ENCODE peak calls at places on chromosomes 2 and 18, in seven cellular contexts. One of them, this sample, is unnamed. For H3K27me3, the result is how much of the 10 kb centered on the place peaks cover.

GRCh38 chr2:37829202-37829601 is 95.9 kb upstream of the RMDN2 start:
- DNase-seq in sigmoid colon: no peak
- DNase-seq in RWPE2: no peak
- DNase-seq in fibroblast of lung: peak
- DNase-seq in heart right ventricle: no peak
- DNase-seq in GM12878: no peak
- DNase-seq in CD8-positive, alpha-beta memory T cell: no peak
- DNase-seq in this sample: peak

GRCh38 chr2:78553866-78554647 is 471.4 kb upstream of the REG3G start:
- DNase-seq in GM12878: no peak
- DNase-seq in sigmoid colon: no peak
- DNase-seq in RWPE2: no peak
- DNase-seq in CD8-positive, alpha-beta memory T cell: no peak
- DNase-seq in heart right ventricle: no peak
- DNase-seq in fibroblast of lung: no peak
- DNase-seq in this sample: no peak

GRCh38 chr18:45726603-45727002 is 2.6 kb downstream of the SLC14A1 start:
- DNase-seq in sigmoid colon: no peak
- DNase-seq in GM12878: no peak
- DNase-seq in CD8-positive, alpha-beta memory T cell: no peak
- DNase-seq in heart right ventricle: no peak
- DNase-seq in fibroblast of lung: peak
- DNase-seq in RWPE2: no peak
- DNase-seq in this sample: no peak

GRCh38 chr2:238247002-238247822 is 7.4 kb upstream of the HES6 start:
- DNase-seq in heart right ventricle: no peak
- DNase-seq in GM12878: no peak
- DNase-seq in CD8-positive, alpha-beta memory T cell: no peak
- DNase-seq in fibroblast of lung: no peak
- DNase-seq in sigmoid colon: peak
- DNase-seq in RWPE2: no peak
- DNase-seq in this sample: peak

GRCh38 chr2:10774394-10774793 is 38.2 kb downstream of the PDIA6 start:
- DNase-seq in sigmoid colon: peak
- DNase-seq in CD8-positive, alpha-beta memory T cell: no peak
- DNase-seq in GM12878: no peak
- DNase-seq in heart right ventricle: peak
- DNase-seq in RWPE2: no peak
- DNase-seq in fibroblast of lung: no peak
- DNase-seq in this sample: no peak

GRCh38 chr2:45210466-45211195 is 201.4 kb upstream of the SIX2 start:
- DNase-seq in heart right ventricle: no peak
- DNase-seq in fibroblast of lung: peak
- DNase-seq in CD8-positive, alpha-beta memory T cell: no peak
- DNase-seq in sigmoid colon: no peak
- DNase-seq in RWPE2: no peak
- DNase-seq in GM12878: no peak
- DNase-seq in this sample: no peak

GRCh38 chr2:27914046-27914792 is 23.7 kb downstream of the BABAM2 start:
- DNase-seq in GM12878: no peak
- DNase-seq in heart right ventricle: no peak
- DNase-seq in sigmoid colon: no peak
- DNase-seq in CD8-positive, alpha-beta memory T cell: no peak
- DNase-seq in fibroblast of lung: no peak
- DNase-seq in RWPE2: no peak
- DNase-seq in this sample: no peak

GRCh38 chr2:114442545-114442944 is at the start of gene DPP10:
- DNase-seq in RWPE2: no peak
- DNase-seq in GM12878: no peak
- DNase-seq in CD8-positive, alpha-beta memory T cell: no peak
- DNase-seq in heart right ventricle: no peak
- DNase-seq in sigmoid colon: no peak
- DNase-seq in fibroblast of lung: peak
- DNase-seq in this sample: no peak

GRCh38 chr18:26279428-26279827 is 53.2 kb downstream of the TAF4B start:
- DNase-seq in GM12878: no peak
- DNase-seq in fibroblast of lung: no peak
- DNase-seq in sigmoid colon: no peak
- DNase-seq in heart right ventricle: no peak
- DNase-seq in RWPE2: no peak
- DNase-seq in CD8-positive, alpha-beta memory T cell: no peak
- DNase-seq in this sample: no peak

GRCh38 chr2:2269989-2270562 is 61.0 kb downstream of the MYT1L start:
- DNase-seq in GM12878: no peak
- DNase-seq in heart right ventricle: no peak
- DNase-seq in RWPE2: no peak
- DNase-seq in CD8-positive, alpha-beta memory T cell: no peak
- DNase-seq in fibroblast of lung: no peak
- DNase-seq in sigmoid colon: no peak
- DNase-seq in this sample: no peak

GRCh38 chr2:15840969-15841368 is 99.4 kb upstream of the MYCN start:
- DNase-seq in heart right ventricle: no peak
- DNase-seq in CD8-positive, alpha-beta memory T cell: no peak
- DNase-seq in GM12878: no peak
- DNase-seq in fibroblast of lung: no peak
- DNase-seq in sigmoid colon: no peak
- DNase-seq in RWPE2: no peak
- DNase-seq in this sample: no peak

GRCh38 chr2:47274054-47274779 is 119.1 kb upstream of the STPG4 start:
- DNase-seq in sigmoid colon: no peak
- DNase-seq in RWPE2: no peak
- DNase-seq in fibroblast of lung: peak
- DNase-seq in heart right ventricle: no peak
- DNase-seq in GM12878: no peak
- DNase-seq in CD8-positive, alpha-beta memory T cell: no peak
- DNase-seq in this sample: no peak

GRCh38 chr2:80151248-80151647 is 153.3 kb downstream of the LRRTM1 start:
- DNase-seq in GM12878: no peak
- DNase-seq in sigmoid colon: no peak
- DNase-seq in fibroblast of lung: no peak
- DNase-seq in heart right ventricle: no peak
- DNase-seq in RWPE2: no peak
- DNase-seq in CD8-positive, alpha-beta memory T cell: no peak
- DNase-seq in this sample: no peak

GRCh38 chr2:14881663-14882327 is 249.3 kb downstream of the LRATD1 start:
- DNase-seq in CD8-positive, alpha-beta memory T cell: no peak
- DNase-seq in fibroblast of lung: peak
- DNase-seq in RWPE2: no peak
- DNase-seq in GM12878: no peak
- DNase-seq in sigmoid colon: no peak
- DNase-seq in heart right ventricle: no peak
- DNase-seq in this sample: no peak

GRCh38 chr2:59851848-59852475 is 701.5 kb downstream of the BCL11A start:
- DNase-seq in sigmoid colon: no peak
- DNase-seq in fibroblast of lung: no peak
- DNase-seq in CD8-positive, alpha-beta memory T cell: no peak
- DNase-seq in RWPE2: no peak
- DNase-seq in heart right ventricle: no peak
- DNase-seq in GM12878: no peak
- DNase-seq in this sample: no peak

GRCh38 chr2:187297806-187298205 is 150.2 kb downstream of the CALCRL start:
- DNase-seq in CD8-positive, alpha-beta memory T cell: no peak
- DNase-seq in sigmoid colon: no peak
- DNase-seq in RWPE2: no peak
- DNase-seq in GM12878: no peak
- DNase-seq in heart right ventricle: no peak
- DNase-seq in fibroblast of lung: no peak
- DNase-seq in this sample: no peak

GRCh38 chr18:32349728-32350395 is 120.8 kb downstream of the GAREM1 start:
- DNase-seq in sigmoid colon: peak
- DNase-seq in RWPE2: peak
- DNase-seq in CD8-positive, alpha-beta memory T cell: no peak
- DNase-seq in heart right ventricle: no peak
- DNase-seq in GM12878: no peak
- DNase-seq in fibroblast of lung: peak
- DNase-seq in this sample: peak

DNA sequence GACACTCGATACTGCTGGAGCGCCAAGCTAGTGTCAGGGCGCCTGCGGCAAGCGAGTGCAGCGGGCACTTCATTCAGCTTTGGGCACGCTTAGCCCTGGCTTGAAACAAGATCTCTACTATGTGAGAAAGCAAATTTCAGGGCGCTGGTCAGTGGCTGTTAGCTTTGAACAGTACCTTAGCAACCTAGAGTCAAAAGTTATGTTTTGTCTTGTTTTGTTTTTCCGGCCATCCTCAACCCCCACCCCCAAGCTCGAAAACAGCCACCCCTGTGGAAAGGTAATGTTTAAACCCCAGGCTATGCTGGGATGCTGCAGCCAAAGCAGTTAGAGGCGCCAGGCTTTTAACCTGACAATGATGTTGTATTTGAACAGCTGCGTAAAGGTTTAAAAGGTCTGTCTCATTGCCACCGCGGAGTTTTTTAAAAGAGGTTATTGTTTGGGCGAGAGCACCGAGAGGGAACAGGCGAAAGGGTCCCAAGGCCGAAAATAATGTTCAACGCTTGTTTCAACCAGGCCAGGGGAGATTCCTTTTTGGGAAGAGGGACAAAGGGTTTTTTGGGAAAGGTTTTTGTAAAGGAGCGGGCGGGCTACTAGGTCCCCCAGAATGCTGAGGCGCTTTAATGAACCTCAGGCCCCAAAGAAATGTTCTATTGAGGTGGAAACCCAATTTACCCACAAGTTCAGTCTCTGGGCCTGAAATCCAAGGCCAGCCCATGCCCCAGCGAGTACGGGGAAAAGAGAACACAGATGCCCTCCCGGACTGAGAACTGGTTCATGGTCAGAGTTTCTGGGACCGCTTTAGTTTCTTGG is 2.3 kb upstream of the HOXD10 start:
- DNase-seq in fibroblast of lung: no peak
- DNase-seq in heart right ventricle: no peak
- DNase-seq in GM12878: no peak
- DNase-seq in CD8-positive, alpha-beta memory T cell: no peak
- DNase-seq in sigmoid colon: no peak
- DNase-seq in RWPE2: no peak
- DNase-seq in this sample: no peak
- H3K27me3 ChIP-seq in fibroblast of lung: half or more
- H3K27me3 ChIP-seq in heart right ventricle: half or more
- H3K27me3 ChIP-seq in GM12878: under half
- H3K27me3 ChIP-seq in CD8-positive, alpha-beta memory T cell: half or more
- H3K27me3 ChIP-seq in sigmoid colon: under half
- H3K27me3 ChIP-seq in RWPE2: under half
- H3K27me3 ChIP-seq in this sample: under half

DNA sequence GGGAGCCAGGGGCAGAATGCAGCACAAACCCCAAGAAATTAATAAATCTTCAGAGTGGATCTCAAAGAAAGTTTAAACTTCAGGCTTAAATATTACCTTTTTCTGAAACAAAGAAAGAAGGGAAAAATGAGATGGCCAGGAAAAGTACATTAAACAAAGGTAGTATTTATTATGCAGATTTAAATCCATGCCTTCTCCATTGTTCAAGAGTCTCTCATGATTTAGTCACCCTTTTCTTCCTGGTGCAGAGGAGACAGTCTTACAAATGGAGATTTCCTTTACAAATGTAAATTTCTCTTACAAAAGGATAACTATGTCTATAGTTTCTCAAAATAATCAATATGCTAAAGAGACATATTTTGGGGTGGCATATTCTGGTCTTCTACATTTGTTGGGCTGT is 33.4 kb upstream of the PPM1B start:
- DNase-seq in sigmoid colon: no peak
- DNase-seq in fibroblast of lung: no peak
- DNase-seq in heart right ventricle: no peak
- DNase-seq in RWPE2: no peak
- DNase-seq in GM12878: no peak
- DNase-seq in CD8-positive, alpha-beta memory T cell: no peak
- DNase-seq in this sample: no peak
- H3K4me3 ChIP-seq in sigmoid colon: no peak
- H3K4me3 ChIP-seq in fibroblast of lung: no peak
- H3K4me3 ChIP-seq in heart right ventricle: no peak
- H3K4me3 ChIP-seq in RWPE2: no peak
- H3K4me3 ChIP-seq in GM12878: no peak
- H3K4me3 ChIP-seq in CD8-positive, alpha-beta memory T cell: no peak
- H3K4me3 ChIP-seq in this sample: no peak

DNA sequence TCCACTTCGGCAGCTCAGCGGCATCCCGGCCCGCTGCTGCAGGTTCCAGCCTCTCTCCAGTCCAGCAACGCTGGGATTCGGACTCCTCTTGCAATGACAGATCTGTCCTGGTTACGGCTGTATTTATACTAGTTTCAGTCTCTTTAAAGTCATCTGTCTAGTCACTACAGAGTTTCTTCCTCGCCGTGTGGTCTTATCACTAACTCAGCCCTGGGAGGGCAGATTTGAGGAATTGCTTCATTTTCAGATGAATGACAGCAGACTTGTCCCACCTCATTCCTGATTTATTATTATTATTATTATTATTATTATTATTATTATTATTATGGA is 2.2 kb downstream of the KLHL29 start:
- DNase-seq in sigmoid colon: no peak
- DNase-seq in CD8-positive, alpha-beta memory T cell: no peak
- DNase-seq in GM12878: no peak
- DNase-seq in RWPE2: no peak
- DNase-seq in heart right ventricle: no peak
- DNase-seq in fibroblast of lung: no peak
- DNase-seq in this sample: no peak
- H3K27me3 ChIP-seq in sigmoid colon: under half
- H3K27me3 ChIP-seq in CD8-positive, alpha-beta memory T cell: under half
- H3K27me3 ChIP-seq in GM12878: under half
- H3K27me3 ChIP-seq in RWPE2: under half
- H3K27me3 ChIP-seq in heart right ventricle: under half
- H3K27me3 ChIP-seq in fibroblast of lung: under half
- H3K27me3 ChIP-seq in this sample: under half

GRCh38 chr18:79506191-79507075 is 110.7 kb downstream of the NFATC1 start:
- DNase-seq in GM12878: no peak
- DNase-seq in heart right ventricle: no peak
- DNase-seq in RWPE2: peak
- DNase-seq in sigmoid colon: peak
- DNase-seq in CD8-positive, alpha-beta memory T cell: no peak
- DNase-seq in fibroblast of lung: no peak
- DNase-seq in this sample: peak

GRCh38 chr18:79508565-79509535 is 113.1 kb downstream of the NFATC1 start:
- DNase-seq in heart right ventricle: peak
- DNase-seq in sigmoid colon: peak
- DNase-seq in CD8-positive, alpha-beta memory T cell: no peak
- DNase-seq in GM12878: no peak
- DNase-seq in fibroblast of lung: no peak
- DNase-seq in RWPE2: peak
- DNase-seq in this sample: peak

GRCh38 chr18:79509536-79509930 is 113.8 kb downstream of the NFATC1 start:
- DNase-seq in heart right ventricle: no peak
- DNase-seq in CD8-positive, alpha-beta memory T cell: no peak
- DNase-seq in fibroblast of lung: no peak
- DNase-seq in sigmoid colon: peak
- DNase-seq in GM12878: no peak
- DNase-seq in RWPE2: peak
- DNase-seq in this sample: peak

GRCh38 chr18:79507546-79508480 is 112.1 kb downstream of the NFATC1 start:
- DNase-seq in heart right ventricle: peak
- DNase-seq in CD8-positive, alpha-beta memory T cell: no peak
- DNase-seq in RWPE2: peak
- DNase-seq in GM12878: no peak
- DNase-seq in fibroblast of lung: peak
- DNase-seq in sigmoid colon: peak
- DNase-seq in this sample: peak

DNA sequence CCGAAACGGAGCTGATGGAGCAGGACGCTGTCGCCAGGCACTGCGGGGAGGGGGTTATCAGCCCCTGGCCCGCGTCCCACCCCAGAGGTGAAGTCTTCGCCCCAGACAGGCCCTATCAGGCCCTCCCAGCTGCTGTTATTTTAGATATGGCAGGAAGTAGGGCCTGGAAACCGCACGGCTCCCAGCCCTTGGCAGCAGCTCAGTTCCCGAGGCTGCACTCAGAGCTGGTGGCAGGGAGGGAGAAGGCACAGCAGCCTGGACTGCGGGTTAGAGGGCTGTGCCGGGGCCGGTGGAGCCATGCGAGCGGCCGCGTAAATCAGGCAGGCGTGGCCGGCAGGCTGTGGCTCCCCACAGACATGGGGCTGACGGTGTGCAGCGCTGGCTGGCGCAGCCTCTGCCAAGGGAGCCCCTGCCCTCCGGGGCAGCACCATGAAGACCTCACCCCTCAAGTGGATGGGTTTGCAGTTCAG is 111.4 kb downstream of the NFATC1 start:
- DNase-seq in fibroblast of lung: peak
- DNase-seq in sigmoid colon: peak
- DNase-seq in GM12878: no peak
- DNase-seq in CD8-positive, alpha-beta memory T cell: no peak
- DNase-seq in RWPE2: peak
- DNase-seq in heart right ventricle: peak
- DNase-seq in this sample: peak
- H3K4me3 ChIP-seq in fibroblast of lung: no peak
- H3K4me3 ChIP-seq in sigmoid colon: peak
- H3K4me3 ChIP-seq in GM12878: no peak
- H3K4me3 ChIP-seq in CD8-positive, alpha-beta memory T cell: peak
- H3K4me3 ChIP-seq in RWPE2: no peak
- H3K4me3 ChIP-seq in heart right ventricle: peak
- H3K4me3 ChIP-seq in this sample: no peak

This sample was measured in aorta.